ENCODE peak calls at places on chromosomes 3 and 15, in four cellular contexts. A, Q, E and R are unnamed samples.

GRCh38 chr3:155682437-155682836 is 62.4 kb downstream of the PLCH1 start:
- DNase-seq in A (no peak), Q (no peak), E (peak), R (no peak)

GRCh38 chr3:140733623-140734022 is 55.8 kb downstream of the TRIM42 start:
- DNase-seq in A (no peak), Q (no peak), E (no peak), R (no peak)

GRCh38 chr3:8668216-8668615 is 23.6 kb upstream of the SSUH2 start:
- DNase-seq in A (no peak), Q (peak), E (no peak), R (no peak)

GRCh38 chr15:47194718-47195117 is 522.6 kb upstream of the SEMA6D start:
- DNase-seq in A (no peak), Q (peak), E (peak), R (no peak)

GRCh38 chr3:48655586-48655985 is 7.1 kb downstream of the CELSR3 start:
- DNase-seq in A (peak), Q (no peak), E (no peak), R (no peak)

GRCh38 chr3:119352235-119352634 is 58.1 kb downstream of the ARHGAP31 start:
- DNase-seq in A (peak), Q (no peak), E (peak), R (no peak)

GRCh38 chr3:13111173-13111873 is 38.1 kb upstream of the IQSEC1 start:
- DNase-seq in A (no peak), Q (no peak), E (no peak), R (no peak)

GRCh38 chr15:75167588-75168076 is 34.0 kb upstream of the C15orf39 start:
- DNase-seq in A (no peak), Q (no peak), E (no peak), R (no peak)

GRCh38 chr3:114333180-114333922 is 39.5 kb downstream of the TIGIT start:
- DNase-seq in A (no peak), Q (no peak), E (no peak), R (no peak)

GRCh38 chr3:53182759-53183355 is 21.8 kb downstream of the PRKCD start:
- DNase-seq in A (no peak), Q (no peak), E (no peak), R (no peak)

GRCh38 chr15:73873889-73874511 is 636 bp downstream of the TBC1D21 start:
- DNase-seq in A (peak), Q (peak), E (peak), R (peak)

GRCh38 chr3:58161435-58162398 is 49.1 kb downstream of the DNASE1L3 start:
- DNase-seq in A (no peak), Q (peak), E (no peak), R (no peak)

GRCh38 chr3:97821413-97821809 is 400 bp upstream of the CRYBG3 start:
- DNase-seq in A (peak), Q (no peak), E (peak), R (peak)

GRCh38 chr15:63389902-63390301 is 8.3 kb upstream of the CA12 start:
- DNase-seq in A (no peak), Q (no peak), E (no peak), R (peak)

GRCh38 chr15:32943691-32944090 is 225.9 kb downstream of the GREM1 start:
- DNase-seq in A (no peak), Q (no peak), E (no peak), R (no peak)

GRCh38 chr3:57184516-57184915 is 15.3 kb downstream of the HESX1 start:
- DNase-seq in A (no peak), Q (peak), E (no peak), R (no peak)

GRCh38 chr3:58666683-58667082 is at the start of gene FAM3D:
- DNase-seq in A (no peak), Q (no peak), E (peak), R (no peak)

GRCh38 chr3:47824541-47825473 is 21.9 kb downstream of the DHX30 start:
- DNase-seq in A (peak), Q (peak), E (peak), R (peak)

GRCh38 chr3:31687020-31687802 is 154.5 kb downstream of the STT3B start:
- DNase-seq in A (no peak), Q (no peak), E (no peak), R (no peak)

GRCh38 chr15:69526086-69526485 is 73.5 kb downstream of the RPLP1 start:
- DNase-seq in A (no peak), Q (no peak), E (no peak), R (no peak)

GRCh38 chr15:22884344-22884743 is 45.9 kb downstream of the NIPA2 start:
- DNase-seq in A (no peak), Q (no peak), E (no peak), R (no peak)

GRCh38 chr3:106575029-106575428 is 706.2 kb upstream of the CBLB start:
- DNase-seq in A (no peak), Q (no peak), E (no peak), R (no peak)

GRCh38 chr3:67109651-67110204 is 111.6 kb downstream of the KBTBD8 start:
- DNase-seq in A (no peak), Q (peak), E (peak), R (no peak)

GRCh38 chr3:194575484-194576210 is 57.6 kb downstream of the TMEM44 start:
- DNase-seq in A (no peak), Q (peak), E (peak), R (no peak)

GRCh38 chr15:101250331-101250730 is 1.5 kb downstream of the CHSY1 start:
- DNase-seq in A (no peak), Q (peak), E (peak), R (no peak)

GRCh38 chr3:157447026-157447694 is 10.5 kb downstream of the PTX3 start:
- DNase-seq in A (no peak), Q (peak), E (peak), R (no peak)

GRCh38 chr15:88987951-88988671 is 74.9 kb upstream of the MFGE8 start:
- DNase-seq in A (no peak), Q (peak), E (no peak), R (no peak)

GRCh38 chr15:74243431-74243830 is 7.3 kb downstream of the CCDC33 start:
- DNase-seq in A (no peak), Q (no peak), E (no peak), R (no peak)

GRCh38 chr3:34256791-34257190 is 458.4 kb downstream of the PDCD6IP start:
- DNase-seq in A (no peak), Q (no peak), E (no peak), R (no peak)